ENCODE peak calls at places on chromosome 6, in ten cellular contexts. One of them, this sample, is unnamed.

GRCh38 chr6:133548409-133548808 is 307.3 kb downstream of the EYA4 start:
- DNase-seq in choroid plexus epithelial cell: peak
- DNase-seq in esophagus squamous epithelium: no peak
- DNase-seq in A172: peak
- DNase-seq in EL: peak
- DNase-seq in posterior vena cava: no peak
- DNase-seq in breast epithelium: no peak
- DNase-seq in Peyer's patch: no peak
- DNase-seq in NCI-H748 treated with DMSO at 0.1 percent for 48 hours: no peak
- DNase-seq in GM23338: peak
- DNase-seq in this sample: no peak

GRCh38 chr6:113464536-113464935 is 392.6 kb upstream of the MARCKS start:
- DNase-seq in Peyer's patch: no peak
- DNase-seq in GM23338: no peak
- DNase-seq in A172: no peak
- DNase-seq in posterior vena cava: no peak
- DNase-seq in breast epithelium: no peak
- DNase-seq in NCI-H748 treated with DMSO at 0.1 percent for 48 hours: no peak
- DNase-seq in EL: peak
- DNase-seq in esophagus squamous epithelium: no peak
- DNase-seq in choroid plexus epithelial cell: no peak
- DNase-seq in this sample: no peak

GRCh38 chr6:13217206-13217905 is 111.0 kb downstream of the TBC1D7 start:
- DNase-seq in esophagus squamous epithelium: no peak
- DNase-seq in choroid plexus epithelial cell: peak
- DNase-seq in Peyer's patch: no peak
- DNase-seq in NCI-H748 treated with DMSO at 0.1 percent for 48 hours: no peak
- DNase-seq in GM23338: no peak
- DNase-seq in breast epithelium: no peak
- DNase-seq in A172: peak
- DNase-seq in EL: peak
- DNase-seq in posterior vena cava: no peak
- DNase-seq in this sample: no peak

GRCh38 chr6:159467473-159468041 is 225.5 kb downstream of the SOD2 start:
- DNase-seq in A172: peak
- DNase-seq in Peyer's patch: no peak
- DNase-seq in NCI-H748 treated with DMSO at 0.1 percent for 48 hours: no peak
- DNase-seq in posterior vena cava: no peak
- DNase-seq in choroid plexus epithelial cell: no peak
- DNase-seq in GM23338: no peak
- DNase-seq in esophagus squamous epithelium: no peak
- DNase-seq in EL: peak
- DNase-seq in breast epithelium: no peak
- DNase-seq in this sample: no peak

GRCh38 chr6:168864541-168865495 is 388.8 kb downstream of the THBS2 start:
- DNase-seq in GM23338: no peak
- DNase-seq in breast epithelium: no peak
- DNase-seq in esophagus squamous epithelium: no peak
- DNase-seq in A172: no peak
- DNase-seq in Peyer's patch: peak
- DNase-seq in choroid plexus epithelial cell: no peak
- DNase-seq in posterior vena cava: no peak
- DNase-seq in EL: no peak
- DNase-seq in NCI-H748 treated with DMSO at 0.1 percent for 48 hours: no peak
- DNase-seq in this sample: no peak

GRCh38 chr6:35035481-35036030 is 105.6 kb downstream of the TCP11 start:
- DNase-seq in breast epithelium: no peak
- DNase-seq in GM23338: no peak
- DNase-seq in EL: no peak
- DNase-seq in esophagus squamous epithelium: no peak
- DNase-seq in posterior vena cava: no peak
- DNase-seq in A172: no peak
- DNase-seq in NCI-H748 treated with DMSO at 0.1 percent for 48 hours: peak
- DNase-seq in choroid plexus epithelial cell: no peak
- DNase-seq in Peyer's patch: no peak
- DNase-seq in this sample: no peak

GRCh38 chr6:147699637-147700036 is 191.1 kb downstream of the SAMD5 start:
- DNase-seq in GM23338: no peak
- DNase-seq in NCI-H748 treated with DMSO at 0.1 percent for 48 hours: no peak
- DNase-seq in choroid plexus epithelial cell: peak
- DNase-seq in posterior vena cava: no peak
- DNase-seq in breast epithelium: no peak
- DNase-seq in Peyer's patch: no peak
- DNase-seq in A172: peak
- DNase-seq in EL: peak
- DNase-seq in esophagus squamous epithelium: no peak
- DNase-seq in this sample: no peak

GRCh38 chr6:14375940-14376339 is 258.4 kb downstream of the CD83 start:
- DNase-seq in breast epithelium: no peak
- DNase-seq in choroid plexus epithelial cell: no peak
- DNase-seq in A172: no peak
- DNase-seq in posterior vena cava: no peak
- DNase-seq in EL: no peak
- DNase-seq in Peyer's patch: no peak
- DNase-seq in esophagus squamous epithelium: no peak
- DNase-seq in GM23338: no peak
- DNase-seq in NCI-H748 treated with DMSO at 0.1 percent for 48 hours: no peak
- DNase-seq in this sample: no peak

GRCh38 chr6:143575440-143575839 is 63.9 kb upstream of the FUCA2 start:
- DNase-seq in EL: peak
- DNase-seq in GM23338: peak
- DNase-seq in posterior vena cava: no peak
- DNase-seq in NCI-H748 treated with DMSO at 0.1 percent for 48 hours: peak
- DNase-seq in Peyer's patch: peak
- DNase-seq in esophagus squamous epithelium: no peak
- DNase-seq in choroid plexus epithelial cell: peak
- DNase-seq in breast epithelium: no peak
- DNase-seq in A172: peak
- DNase-seq in this sample: peak

GRCh38 chr6:143193571-143194094 is 132.9 kb downstream of the AIG1 start:
- DNase-seq in choroid plexus epithelial cell: no peak
- DNase-seq in posterior vena cava: no peak
- DNase-seq in Peyer's patch: no peak
- DNase-seq in breast epithelium: no peak
- DNase-seq in esophagus squamous epithelium: no peak
- DNase-seq in GM23338: no peak
- DNase-seq in A172: no peak
- DNase-seq in EL: no peak
- DNase-seq in NCI-H748 treated with DMSO at 0.1 percent for 48 hours: no peak
- DNase-seq in this sample: no peak

GRCh38 chr6:81886157-81886556 is 133.7 kb upstream of the TENT5A start:
- DNase-seq in posterior vena cava: no peak
- DNase-seq in A172: no peak
- DNase-seq in EL: no peak
- DNase-seq in Peyer's patch: no peak
- DNase-seq in choroid plexus epithelial cell: no peak
- DNase-seq in GM23338: no peak
- DNase-seq in breast epithelium: no peak
- DNase-seq in esophagus squamous epithelium: no peak
- DNase-seq in NCI-H748 treated with DMSO at 0.1 percent for 48 hours: no peak
- DNase-seq in this sample: no peak

GRCh38 chr6:138465007-138465645 is 34.2 kb downstream of the NHSL1 start:
- DNase-seq in NCI-H748 treated with DMSO at 0.1 percent for 48 hours: no peak
- DNase-seq in breast epithelium: no peak
- DNase-seq in Peyer's patch: peak
- DNase-seq in esophagus squamous epithelium: no peak
- DNase-seq in posterior vena cava: no peak
- DNase-seq in EL: peak
- DNase-seq in A172: peak
- DNase-seq in choroid plexus epithelial cell: peak
- DNase-seq in GM23338: peak
- DNase-seq in this sample: no peak

GRCh38 chr6:31771992-31772358 is 5.2 kb downstream of the VWA7 start:
- DNase-seq in breast epithelium: no peak
- DNase-seq in choroid plexus epithelial cell: no peak
- DNase-seq in esophagus squamous epithelium: no peak
- DNase-seq in EL: peak
- DNase-seq in A172: peak
- DNase-seq in posterior vena cava: no peak
- DNase-seq in Peyer's patch: no peak
- DNase-seq in NCI-H748 treated with DMSO at 0.1 percent for 48 hours: no peak
- DNase-seq in GM23338: no peak
- DNase-seq in this sample: no peak

GRCh38 chr6:37717836-37718251 is 20.2 kb upstream of the MDGA1 start:
- DNase-seq in A172: no peak
- DNase-seq in Peyer's patch: no peak
- DNase-seq in posterior vena cava: no peak
- DNase-seq in GM23338: no peak
- DNase-seq in NCI-H748 treated with DMSO at 0.1 percent for 48 hours: no peak
- DNase-seq in esophagus squamous epithelium: no peak
- DNase-seq in EL: peak
- DNase-seq in choroid plexus epithelial cell: peak
- DNase-seq in breast epithelium: no peak
- DNase-seq in this sample: no peak

GRCh38 chr6:128327890-128328289 is 192.5 kb downstream of the PTPRK start:
- DNase-seq in posterior vena cava: no peak
- DNase-seq in NCI-H748 treated with DMSO at 0.1 percent for 48 hours: peak
- DNase-seq in EL: peak
- DNase-seq in GM23338: peak
- DNase-seq in Peyer's patch: peak
- DNase-seq in A172: no peak
- DNase-seq in choroid plexus epithelial cell: peak
- DNase-seq in breast epithelium: no peak
- DNase-seq in esophagus squamous epithelium: no peak
- DNase-seq in this sample: no peak

GRCh38 chr6:158068156-158068892 is 86.7 kb downstream of the SYNJ2 start:
- DNase-seq in Peyer's patch: no peak
- DNase-seq in posterior vena cava: peak
- DNase-seq in breast epithelium: no peak
- DNase-seq in choroid plexus epithelial cell: no peak
- DNase-seq in A172: no peak
- DNase-seq in NCI-H748 treated with DMSO at 0.1 percent for 48 hours: no peak
- DNase-seq in esophagus squamous epithelium: no peak
- DNase-seq in EL: no peak
- DNase-seq in GM23338: no peak
- DNase-seq in this sample: no peak

GRCh38 chr6:111263837-111264236 is 176.5 kb downstream of the SLC16A10 start:
- DNase-seq in EL: peak
- DNase-seq in choroid plexus epithelial cell: peak
- DNase-seq in Peyer's patch: no peak
- DNase-seq in esophagus squamous epithelium: no peak
- DNase-seq in posterior vena cava: no peak
- DNase-seq in NCI-H748 treated with DMSO at 0.1 percent for 48 hours: no peak
- DNase-seq in GM23338: no peak
- DNase-seq in A172: peak
- DNase-seq in breast epithelium: no peak
- DNase-seq in this sample: no peak

GRCh38 chr6:101011165-101011564 is 130.0 kb upstream of the ASCC3 start:
- DNase-seq in posterior vena cava: no peak
- DNase-seq in breast epithelium: no peak
- DNase-seq in esophagus squamous epithelium: no peak
- DNase-seq in GM23338: no peak
- DNase-seq in Peyer's patch: peak
- DNase-seq in A172: peak
- DNase-seq in EL: peak
- DNase-seq in choroid plexus epithelial cell: peak
- DNase-seq in NCI-H748 treated with DMSO at 0.1 percent for 48 hours: no peak
- DNase-seq in this sample: peak

GRCh38 chr6:45538636-45539035 is 160.9 kb upstream of the SUPT3H start:
- DNase-seq in A172: peak
- DNase-seq in esophagus squamous epithelium: no peak
- DNase-seq in NCI-H748 treated with DMSO at 0.1 percent for 48 hours: no peak
- DNase-seq in choroid plexus epithelial cell: no peak
- DNase-seq in posterior vena cava: no peak
- DNase-seq in EL: no peak
- DNase-seq in Peyer's patch: peak
- DNase-seq in GM23338: no peak
- DNase-seq in breast epithelium: no peak
- DNase-seq in this sample: no peak

GRCh38 chr6:37555040-37555781 is 55.5 kb upstream of the CCDC167 start:
- DNase-seq in NCI-H748 treated with DMSO at 0.1 percent for 48 hours: no peak
- DNase-seq in choroid plexus epithelial cell: no peak
- DNase-seq in A172: no peak
- DNase-seq in esophagus squamous epithelium: no peak
- DNase-seq in posterior vena cava: no peak
- DNase-seq in GM23338: no peak
- DNase-seq in breast epithelium: no peak
- DNase-seq in EL: no peak
- DNase-seq in Peyer's patch: no peak
- DNase-seq in this sample: no peak

GRCh38 chr6:13194852-13195251 is 133.5 kb downstream of the TBC1D7 start:
- DNase-seq in NCI-H748 treated with DMSO at 0.1 percent for 48 hours: no peak
- DNase-seq in breast epithelium: no peak
- DNase-seq in Peyer's patch: peak
- DNase-seq in A172: peak
- DNase-seq in posterior vena cava: peak
- DNase-seq in esophagus squamous epithelium: no peak
- DNase-seq in choroid plexus epithelial cell: peak
- DNase-seq in GM23338: peak
- DNase-seq in EL: peak
- DNase-seq in this sample: no peak

GRCh38 chr6:109523478-109523877 is 40.5 kb upstream of the ZBTB24 start:
- DNase-seq in NCI-H748 treated with DMSO at 0.1 percent for 48 hours: no peak
- DNase-seq in posterior vena cava: no peak
- DNase-seq in GM23338: no peak
- DNase-seq in A172: no peak
- DNase-seq in choroid plexus epithelial cell: peak
- DNase-seq in breast epithelium: no peak
- DNase-seq in EL: peak
- DNase-seq in Peyer's patch: no peak
- DNase-seq in esophagus squamous epithelium: no peak
- DNase-seq in this sample: no peak

GRCh38 chr6:112475083-112475482 is 128.0 kb downstream of the RFPL4B start:
- DNase-seq in posterior vena cava: no peak
- DNase-seq in esophagus squamous epithelium: no peak
- DNase-seq in A172: peak
- DNase-seq in NCI-H748 treated with DMSO at 0.1 percent for 48 hours: no peak
- DNase-seq in EL: peak
- DNase-seq in breast epithelium: no peak
- DNase-seq in Peyer's patch: no peak
- DNase-seq in GM23338: no peak
- DNase-seq in choroid plexus epithelial cell: peak
- DNase-seq in this sample: no peak

GRCh38 chr6:159594750-159595117 is 98.3 kb downstream of the SOD2 start:
- DNase-seq in Peyer's patch: no peak
- DNase-seq in choroid plexus epithelial cell: peak
- DNase-seq in breast epithelium: no peak
- DNase-seq in GM23338: no peak
- DNase-seq in EL: peak
- DNase-seq in A172: peak
- DNase-seq in posterior vena cava: no peak
- DNase-seq in NCI-H748 treated with DMSO at 0.1 percent for 48 hours: no peak
- DNase-seq in esophagus squamous epithelium: no peak
- DNase-seq in this sample: no peak